ENCODE peak calls at places on chromosomes 12 and 14, in seven cellular contexts. One of them, this sample, is unnamed. For H3K9me3 and H3K4me1, the result is how much of the 10 kb centered on the place peaks cover.

GRCh38 chr12:79737875-79738718 is 47.3 kb upstream of the PAWR start:
- DNase-seq in lung: no peak
- DNase-seq in CD8-positive, alpha-beta memory T cell: no peak
- DNase-seq in HepG2: peak
- DNase-seq in mucosa of descending colon: peak
- DNase-seq in RWPE2: no peak
- DNase-seq in neural progenitor cell: peak
- DNase-seq in this sample: no peak

GRCh38 chr12:47412837-47413236 is 293.0 kb downstream of the RPAP3 start:
- DNase-seq in lung: no peak
- DNase-seq in CD8-positive, alpha-beta memory T cell: no peak
- DNase-seq in HepG2: no peak
- DNase-seq in mucosa of descending colon: no peak
- DNase-seq in RWPE2: no peak
- DNase-seq in neural progenitor cell: no peak
- DNase-seq in this sample: no peak

GRCh38 chr14:76957224-76957881 is 71.2 kb downstream of the IRF2BPL start:
- DNase-seq in lung: no peak
- DNase-seq in CD8-positive, alpha-beta memory T cell: peak
- DNase-seq in HepG2: no peak
- DNase-seq in mucosa of descending colon: no peak
- DNase-seq in RWPE2: no peak
- DNase-seq in neural progenitor cell: no peak
- DNase-seq in this sample: no peak

GRCh38 chr12:18951219-18951618 is 178.3 kb upstream of the PLEKHA5 start:
- DNase-seq in lung: no peak
- DNase-seq in CD8-positive, alpha-beta memory T cell: no peak
- DNase-seq in HepG2: no peak
- DNase-seq in mucosa of descending colon: no peak
- DNase-seq in RWPE2: no peak
- DNase-seq in neural progenitor cell: no peak
- DNase-seq in this sample: no peak

GRCh38 chr14:58455593-58456265 is 28.2 kb downstream of the KIAA0586 start:
- DNase-seq in lung: no peak
- DNase-seq in CD8-positive, alpha-beta memory T cell: no peak
- DNase-seq in HepG2: no peak
- DNase-seq in mucosa of descending colon: no peak
- DNase-seq in RWPE2: no peak
- DNase-seq in neural progenitor cell: no peak
- DNase-seq in this sample: no peak

GRCh38 chr12:30853561-30854133 is 72.9 kb upstream of the TSPAN11 start:
- DNase-seq in lung: no peak
- DNase-seq in CD8-positive, alpha-beta memory T cell: no peak
- DNase-seq in HepG2: no peak
- DNase-seq in mucosa of descending colon: no peak
- DNase-seq in RWPE2: no peak
- DNase-seq in neural progenitor cell: no peak
- DNase-seq in this sample: no peak

GRCh38 chr14:54225457-54225856 is 171.3 kb upstream of the CDKN3 start:
- DNase-seq in lung: no peak
- DNase-seq in CD8-positive, alpha-beta memory T cell: no peak
- DNase-seq in HepG2: no peak
- DNase-seq in mucosa of descending colon: no peak
- DNase-seq in RWPE2: no peak
- DNase-seq in neural progenitor cell: no peak
- DNase-seq in this sample: no peak

GRCh38 chr14:38286481-38286880 is 30.6 kb upstream of the CLEC14A start:
- DNase-seq in lung: no peak
- DNase-seq in CD8-positive, alpha-beta memory T cell: no peak
- DNase-seq in HepG2: no peak
- DNase-seq in mucosa of descending colon: no peak
- DNase-seq in RWPE2: no peak
- DNase-seq in neural progenitor cell: no peak
- DNase-seq in this sample: no peak

GRCh38 chr14:39372656-39373055 is 59.6 kb downstream of the FBXO33 start:
- DNase-seq in lung: no peak
- DNase-seq in CD8-positive, alpha-beta memory T cell: no peak
- DNase-seq in HepG2: no peak
- DNase-seq in mucosa of descending colon: no peak
- DNase-seq in RWPE2: no peak
- DNase-seq in neural progenitor cell: no peak
- DNase-seq in this sample: no peak

GRCh38 chr12:76080729-76081415 is 3.6 kb downstream of the NAP1L1 start:
- DNase-seq in lung: no peak
- DNase-seq in CD8-positive, alpha-beta memory T cell: no peak
- DNase-seq in HepG2: peak
- DNase-seq in mucosa of descending colon: no peak
- DNase-seq in RWPE2: no peak
- DNase-seq in neural progenitor cell: peak
- DNase-seq in this sample: no peak

GRCh38 chr12:56840922-56841321 is 77.8 kb downstream of the HSD17B6 start:
- DNase-seq in lung: no peak
- DNase-seq in CD8-positive, alpha-beta memory T cell: no peak
- DNase-seq in HepG2: no peak
- DNase-seq in mucosa of descending colon: no peak
- DNase-seq in RWPE2: no peak
- DNase-seq in neural progenitor cell: no peak
- DNase-seq in this sample: no peak

DNA sequence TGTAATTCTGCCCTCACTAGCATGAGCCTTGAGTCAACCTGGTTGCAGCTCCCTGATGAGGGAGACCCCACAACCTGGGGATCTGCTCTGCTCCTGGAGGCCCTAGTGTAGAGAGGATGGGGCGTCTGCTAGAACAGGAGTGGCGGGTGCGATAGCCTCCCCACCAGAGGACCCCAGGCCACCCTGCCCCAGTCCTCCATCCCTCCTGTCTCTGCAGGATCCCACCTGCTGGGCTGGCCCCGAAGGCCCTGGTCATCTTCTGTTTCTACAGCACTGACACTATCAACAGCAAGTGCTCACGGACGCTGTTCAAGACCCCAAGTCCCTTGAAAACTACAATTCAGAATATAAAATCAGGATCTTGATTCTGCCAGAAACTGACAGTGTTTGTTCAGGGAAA is 15.2 kb downstream of the ANHX start:
- DNase-seq in lung: no peak
- DNase-seq in CD8-positive, alpha-beta memory T cell: no peak
- DNase-seq in HepG2: no peak
- DNase-seq in mucosa of descending colon: no peak
- DNase-seq in RWPE2: no peak
- DNase-seq in neural progenitor cell: no peak
- DNase-seq in this sample: no peak
- H3K9me3 ChIP-seq in lung: under half
- H3K9me3 ChIP-seq in CD8-positive, alpha-beta memory T cell: under half
- H3K9me3 ChIP-seq in HepG2: half or more
- H3K9me3 ChIP-seq in mucosa of descending colon: half or more
- H3K9me3 ChIP-seq in RWPE2: under half
- H3K9me3 ChIP-seq in neural progenitor cell: under half
- H3K9me3 ChIP-seq in this sample: under half

GRCh38 chr14:22781606-22782000 is 15.1 kb downstream of the OXA1L start:
- DNase-seq in lung: no peak
- DNase-seq in CD8-positive, alpha-beta memory T cell: no peak
- DNase-seq in HepG2: no peak
- DNase-seq in mucosa of descending colon: no peak
- DNase-seq in RWPE2: no peak
- DNase-seq in neural progenitor cell: no peak
- DNase-seq in this sample: no peak
- H3K4me1 ChIP-seq in lung: under half
- H3K4me1 ChIP-seq in CD8-positive, alpha-beta memory T cell: under half
- H3K4me1 ChIP-seq in HepG2: under half
- H3K4me1 ChIP-seq in mucosa of descending colon: under half
- H3K4me1 ChIP-seq in RWPE2: under half
- H3K4me1 ChIP-seq in neural progenitor cell: under half
- H3K4me1 ChIP-seq in this sample: under half

GRCh38 chr12:34373926-34374325 is 351.6 kb downstream of the ALG10 start:
- DNase-seq in lung: no peak
- DNase-seq in CD8-positive, alpha-beta memory T cell: no peak
- DNase-seq in HepG2: no peak
- DNase-seq in mucosa of descending colon: no peak
- DNase-seq in RWPE2: no peak
- DNase-seq in neural progenitor cell: no peak
- DNase-seq in this sample: no peak
- H3K9me3 ChIP-seq in lung: under half
- H3K9me3 ChIP-seq in CD8-positive, alpha-beta memory T cell: under half
- H3K9me3 ChIP-seq in HepG2: under half
- H3K9me3 ChIP-seq in mucosa of descending colon: half or more
- H3K9me3 ChIP-seq in RWPE2: under half
- H3K9me3 ChIP-seq in neural progenitor cell: under half
- H3K9me3 ChIP-seq in this sample: under half

DNA sequence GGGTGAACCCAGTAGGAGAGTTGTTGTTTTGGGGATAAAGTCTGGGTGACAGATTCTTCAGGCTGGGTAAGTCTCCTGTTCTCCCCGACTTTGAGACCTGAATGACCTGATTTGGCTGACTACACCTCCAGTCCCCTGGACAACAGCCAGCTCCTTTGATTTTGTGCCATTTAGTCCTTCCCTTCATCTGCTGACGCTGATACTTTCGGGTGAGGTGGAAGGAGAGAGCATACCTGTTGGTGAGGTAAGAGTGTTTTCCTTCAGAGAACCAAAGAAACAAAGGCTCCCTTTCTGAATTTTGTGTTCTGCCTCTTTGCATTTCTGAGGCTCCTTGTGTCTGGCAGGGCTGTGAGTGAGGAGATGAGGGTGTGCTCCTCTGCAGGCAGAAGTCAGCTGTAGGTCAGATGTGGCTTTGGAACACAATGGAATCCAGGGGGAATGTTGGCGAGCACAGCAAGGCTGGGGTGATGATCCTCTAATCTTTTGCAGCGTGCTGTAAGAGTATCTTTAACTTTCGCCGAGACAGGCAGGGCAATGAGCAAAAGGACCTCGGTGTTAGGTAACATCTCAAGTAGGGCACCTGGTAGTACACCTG is 12.1 kb downstream of the ETV6 start:
- DNase-seq in lung: no peak
- DNase-seq in CD8-positive, alpha-beta memory T cell: no peak
- DNase-seq in HepG2: no peak
- DNase-seq in mucosa of descending colon: no peak
- DNase-seq in RWPE2: no peak
- DNase-seq in neural progenitor cell: no peak
- DNase-seq in this sample: no peak
- H3K4me1 ChIP-seq in lung: under half
- H3K4me1 ChIP-seq in CD8-positive, alpha-beta memory T cell: under half
- H3K4me1 ChIP-seq in HepG2: under half
- H3K4me1 ChIP-seq in mucosa of descending colon: under half
- H3K4me1 ChIP-seq in RWPE2: under half
- H3K4me1 ChIP-seq in neural progenitor cell: under half
- H3K4me1 ChIP-seq in this sample: half or more

DNA sequence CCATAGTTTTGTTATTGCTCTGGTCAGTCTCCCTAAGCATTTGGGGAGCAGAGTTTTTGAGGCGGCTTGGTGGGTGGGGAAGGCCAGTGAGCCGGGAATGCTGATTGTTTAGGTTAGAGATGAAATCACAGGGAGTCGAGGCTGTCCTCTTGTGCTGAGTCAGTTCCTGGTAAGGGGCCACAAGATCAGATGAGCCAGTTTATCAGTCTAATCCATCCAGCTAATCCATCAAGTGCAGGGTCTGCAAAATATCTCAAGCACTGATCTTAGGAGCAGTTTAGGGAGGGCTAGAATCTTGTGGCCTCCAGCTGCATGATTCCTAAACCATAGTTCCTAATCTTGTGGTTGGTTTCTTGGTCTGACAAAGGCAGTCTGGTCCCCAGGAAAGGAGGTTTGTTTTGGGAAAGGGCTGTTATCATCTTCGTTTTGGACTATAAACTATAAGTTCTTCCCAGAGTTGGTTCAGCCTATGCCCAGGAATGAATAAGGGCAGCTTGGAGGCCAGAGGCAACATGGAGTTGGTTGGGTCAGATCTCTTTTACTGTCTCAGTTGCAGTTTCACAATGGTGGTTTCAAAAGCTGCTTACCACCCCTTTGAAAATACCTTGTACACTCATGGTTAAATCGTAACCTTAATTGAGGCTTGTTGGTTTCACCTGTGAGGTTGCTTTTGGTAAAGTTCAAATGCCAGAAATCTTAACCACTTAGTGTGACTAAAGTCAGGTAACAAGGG is 33.6 kb upstream of the HIGD1C start:
- DNase-seq in lung: no peak
- DNase-seq in CD8-positive, alpha-beta memory T cell: no peak
- DNase-seq in HepG2: no peak
- DNase-seq in mucosa of descending colon: no peak
- DNase-seq in RWPE2: no peak
- DNase-seq in neural progenitor cell: no peak
- DNase-seq in this sample: no peak
- H3K9me3 ChIP-seq in lung: under half
- H3K9me3 ChIP-seq in CD8-positive, alpha-beta memory T cell: under half
- H3K9me3 ChIP-seq in HepG2: under half
- H3K9me3 ChIP-seq in mucosa of descending colon: under half
- H3K9me3 ChIP-seq in RWPE2: under half
- H3K9me3 ChIP-seq in neural progenitor cell: under half
- H3K9me3 ChIP-seq in this sample: under half

GRCh38 chr14:69041783-69042182 is 62.7 kb upstream of the ACTN1 start:
- DNase-seq in lung: no peak
- DNase-seq in CD8-positive, alpha-beta memory T cell: no peak
- DNase-seq in HepG2: no peak
- DNase-seq in mucosa of descending colon: no peak
- DNase-seq in RWPE2: no peak
- DNase-seq in neural progenitor cell: no peak
- DNase-seq in this sample: no peak
- H3K4me1 ChIP-seq in lung: under half
- H3K4me1 ChIP-seq in CD8-positive, alpha-beta memory T cell: under half
- H3K4me1 ChIP-seq in HepG2: under half
- H3K4me1 ChIP-seq in mucosa of descending colon: under half
- H3K4me1 ChIP-seq in RWPE2: under half
- H3K4me1 ChIP-seq in neural progenitor cell: under half
- H3K4me1 ChIP-seq in this sample: under half

GRCh38 chr12:45178771-45179170 is 37.1 kb upstream of the ANO6 start:
- DNase-seq in lung: no peak
- DNase-seq in CD8-positive, alpha-beta memory T cell: no peak
- DNase-seq in HepG2: no peak
- DNase-seq in mucosa of descending colon: no peak
- DNase-seq in RWPE2: no peak
- DNase-seq in neural progenitor cell: no peak
- DNase-seq in this sample: no peak
- H3K9me3 ChIP-seq in lung: under half
- H3K9me3 ChIP-seq in CD8-positive, alpha-beta memory T cell: under half
- H3K9me3 ChIP-seq in HepG2: under half
- H3K9me3 ChIP-seq in mucosa of descending colon: under half
- H3K9me3 ChIP-seq in RWPE2: under half
- H3K9me3 ChIP-seq in neural progenitor cell: under half
- H3K9me3 ChIP-seq in this sample: under half

GRCh38 chr12:93022603-93023340 is 93.7 kb upstream of the EEA1 start:
- DNase-seq in lung: no peak
- DNase-seq in CD8-positive, alpha-beta memory T cell: no peak
- DNase-seq in HepG2: no peak
- DNase-seq in mucosa of descending colon: no peak
- DNase-seq in RWPE2: no peak
- DNase-seq in neural progenitor cell: no peak
- DNase-seq in this sample: no peak
- H3K4me1 ChIP-seq in lung: under half
- H3K4me1 ChIP-seq in CD8-positive, alpha-beta memory T cell: under half
- H3K4me1 ChIP-seq in HepG2: half or more
- H3K4me1 ChIP-seq in mucosa of descending colon: under half
- H3K4me1 ChIP-seq in RWPE2: under half
- H3K4me1 ChIP-seq in neural progenitor cell: under half
- H3K4me1 ChIP-seq in this sample: under half

GRCh38 chr12:133217219-133217618 is 18.5 kb downstream of the ANHX start:
- DNase-seq in lung: no peak
- DNase-seq in CD8-positive, alpha-beta memory T cell: no peak
- DNase-seq in HepG2: no peak
- DNase-seq in mucosa of descending colon: no peak
- DNase-seq in RWPE2: no peak
- DNase-seq in neural progenitor cell: no peak
- DNase-seq in this sample: no peak
- H3K9me3 ChIP-seq in lung: under half
- H3K9me3 ChIP-seq in CD8-positive, alpha-beta memory T cell: under half
- H3K9me3 ChIP-seq in HepG2: half or more
- H3K9me3 ChIP-seq in mucosa of descending colon: half or more
- H3K9me3 ChIP-seq in RWPE2: under half
- H3K9me3 ChIP-seq in neural progenitor cell: under half
- H3K9me3 ChIP-seq in this sample: under half